ENCODE peak calls at places on chromosomes 6 and 20, in nine cellular contexts. M is RWPE1, H is BJ, P is astrocyte, A is A549, X is lower lobe of right lung, D is heart right ventricle, I is lower leg skin, B is psoas muscle. J is an unnamed sample.
A peak's percentile ranks its signal among the peaks of the same experiment; 100 is the strongest.

GRCh38 chr6:5506149-5506548 is 244.8 kb downstream of the FARS2 start:
- DNase-seq in D (no peak), P (no peak), B (no peak), I (no peak), H (no peak), A (no peak), X (no peak), M (no peak), J (no peak)

GRCh38 chr6:106568518-106568917 is 60.8 kb downstream of the RTN4IP1 start:
- DNase-seq in X (no peak), D (no peak), A (no peak), P (no peak), M (no peak), H (no peak), I (no peak), B (no peak), J (no peak)

GRCh38 chr20:63036266-63036665 is 29.5 kb upstream of the BHLHE23 start:
- DNase-seq in B (peak; percentile 26), I (no peak), M (no peak), X (peak; percentile 31), H (no peak), A (no peak), D (peak; percentile 6), P (no peak), J (no peak)

GRCh38 chr20:43938932-43939761 is 24.5 kb downstream of the TOX2 start:
- DNase-seq in H (peak; percentile 99), I (no peak), D (no peak), P (peak; percentile 100), X (peak; percentile 76), A (peak; percentile 54), B (peak; percentile 63), M (peak; percentile 98), J (peak; percentile 100)

GRCh38 chr6:55953384-55953783 is 78.0 kb upstream of the BMP5 start:
- DNase-seq in D (no peak), X (no peak), B (no peak), A (peak; percentile 10), I (no peak), H (peak; percentile 30), P (peak; percentile 25), M (peak; percentile 14), J (peak; percentile 78)

GRCh38 chr20:53899351-53900167 is 170.8 kb downstream of the BCAS1 start:
- DNase-seq in D (no peak), A (peak; percentile 60), X (no peak), B (no peak), I (peak; percentile 65), M (peak; percentile 92), H (no peak), P (peak; percentile 91), J (peak; percentile 58)

GRCh38 chr6:89239338-89239737 is 22.2 kb upstream of the GABRR1 start:
- DNase-seq in D (no peak), H (no peak), A (no peak), B (no peak), P (no peak), I (no peak), M (no peak), X (no peak), J (no peak)

GRCh38 chr20:47454298-47455132 is 47.2 kb upstream of the NCOA3 start:
- DNase-seq in B (no peak), P (no peak), M (no peak), H (no peak), D (no peak), A (no peak), X (no peak), I (no peak), J (peak; percentile 31)

GRCh38 chr6:134296762-134297161 is 21.1 kb downstream of the SGK1 start:
- DNase-seq in D (no peak), X (no peak), A (no peak), M (no peak), I (no peak), H (no peak), B (no peak), P (no peak), J (no peak)

GRCh38 chr20:34320861-34321260 is 17.7 kb upstream of the AHCY start:
- DNase-seq in P (no peak), M (no peak), D (no peak), H (no peak), I (no peak), X (no peak), B (no peak), A (no peak), J (no peak)

GRCh38 chr20:59184880-59185447 is 21.3 kb downstream of the ZNF831 start:
- DNase-seq in D (no peak), I (no peak), B (no peak), H (no peak), M (peak; percentile 55), A (no peak), P (no peak), X (no peak), J (no peak)

GRCh38 chr20:46739441-46740213 is 30.2 kb downstream of the SLC2A10 start:
- DNase-seq in M (peak; percentile 69), B (no peak), A (no peak), X (no peak), H (no peak), P (no peak), D (no peak), I (no peak), J (no peak)

GRCh38 chr6:498795-499231 is 107.3 kb downstream of the IRF4 start:
- DNase-seq in X (no peak), B (no peak), H (no peak), I (no peak), M (no peak), A (no peak), D (no peak), P (peak; percentile 10), J (no peak)

GRCh38 chr6:3913077-3913957 is 64.1 kb downstream of the FAM50B start:
- DNase-seq in A (peak; percentile 79), I (peak; percentile 86), D (no peak), B (no peak), P (peak; percentile 99), M (peak; percentile 95), X (no peak), H (peak; percentile 98), J (peak; percentile 99)

GRCh38 chr6:25035451-25036435 is 100.0 kb upstream of the RIPOR2 start:
- DNase-seq in H (no peak), X (no peak), B (no peak), I (no peak), A (no peak), D (no peak), M (no peak), P (peak; percentile 9), J (no peak)

GRCh38 chr20:8344106-8344505 is 212.0 kb downstream of the PLCB1 start:
- DNase-seq in A (no peak), X (no peak), H (no peak), P (no peak), B (no peak), D (no peak), I (no peak), M (no peak), J (no peak)

GRCh38 chr6:107690864-107691661 is 133.1 kb downstream of the SCML4 start:
- DNase-seq in H (no peak), I (peak; percentile 66), A (no peak), M (no peak), D (no peak), B (no peak), P (peak; percentile 75), X (no peak), J (peak; percentile 82)

GRCh38 chr6:107695061-107695715 is 128.9 kb downstream of the SCML4 start:
- DNase-seq in P (no peak), X (no peak), H (no peak), M (no peak), A (no peak), I (peak; percentile 9), D (no peak), B (no peak), J (peak; percentile 40)

GRCh38 chr6:107689881-107690545 is 134.1 kb downstream of the SCML4 start:
- DNase-seq in A (no peak), H (no peak), X (no peak), P (no peak), M (no peak), D (no peak), I (peak; percentile 79), B (no peak), J (no peak)

GRCh38 chr6:107690546-107690863 is 133.6 kb downstream of the SCML4 start:
- DNase-seq in B (no peak), H (no peak), X (no peak), D (no peak), P (no peak), I (peak; percentile 7), A (no peak), M (no peak), J (no peak)

GRCh38 chr6:107692351-107692750 is 131.8 kb downstream of the SCML4 start:
- DNase-seq in M (no peak), H (no peak), D (no peak), X (no peak), I (peak; percentile 14), B (no peak), A (no peak), P (peak; percentile 42), J (peak; percentile 81)
- TF ChIP-seq CTCF in M (no peak), H (no peak), D (no peak), X (no peak), I (no peak), B (no peak), A (no peak), P (no peak), J (no peak)

DNA sequence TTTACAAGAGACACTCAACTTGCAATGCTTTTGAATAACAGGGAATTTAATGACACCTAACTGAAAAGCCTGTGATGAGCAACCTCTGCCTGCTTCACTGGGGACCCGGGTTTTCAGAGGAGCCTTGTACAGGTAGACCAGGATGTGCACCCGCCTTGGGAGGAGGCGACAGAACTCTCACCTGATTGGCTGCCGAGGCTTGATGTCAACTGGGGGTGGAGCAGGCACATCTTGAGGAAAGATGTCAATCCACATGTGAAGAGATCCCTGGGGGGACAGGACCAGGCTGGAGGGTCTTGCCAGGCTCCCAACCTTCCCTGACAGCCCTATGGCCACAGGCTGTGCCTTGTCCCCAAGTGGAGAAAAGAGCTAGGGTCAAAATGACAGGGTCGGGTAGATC is 19.8 kb downstream of the ERGIC3 start:
- DNase-seq in B (peak; percentile 35), A (no peak), M (peak; percentile 65), H (no peak), P (no peak), I (no peak), D (no peak), X (no peak), J (no peak)
- TF ChIP-seq CTCF in B (no peak), A (peak; percentile 3), M (no peak), H (no peak), P (no peak), I (no peak), D (no peak), X (no peak), J (no peak)

DNA sequence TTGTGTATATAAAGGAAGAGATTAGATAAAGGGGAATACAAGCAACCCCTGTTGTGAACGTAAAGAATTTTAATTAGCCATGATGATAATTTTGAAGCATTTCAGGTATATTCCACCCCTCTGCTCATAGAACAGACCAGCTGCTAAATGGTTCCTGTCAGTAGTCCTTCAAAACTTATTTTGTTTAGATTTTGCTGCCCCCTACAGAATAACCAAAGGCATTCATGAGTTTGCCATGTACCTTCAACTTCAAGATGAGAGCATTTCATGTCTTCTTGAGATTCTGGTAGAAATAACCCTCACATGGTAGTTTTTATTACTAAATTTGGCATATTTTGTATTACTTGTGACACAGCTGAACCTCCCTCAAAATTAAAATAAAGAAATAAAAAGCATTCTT is 1586.7 kb downstream of the HACE1 start:
- DNase-seq in B (no peak), D (no peak), I (no peak), H (no peak), A (no peak), M (no peak), P (no peak), X (no peak), J (peak; percentile 1)
- TF ChIP-seq CTCF in B (peak; percentile 22), D (peak; percentile 28), I (no peak), H (no peak), A (no peak), M (no peak), P (peak; percentile 27), X (no peak), J (peak; percentile 15)

GRCh38 chr6:137258170-137258569 is 39.0 kb upstream of the IFNGR1 start:
- DNase-seq in H (no peak), D (no peak), B (no peak), X (peak; percentile 63), P (no peak), M (no peak), A (no peak), I (no peak), J (peak; percentile 45)
- TF ChIP-seq CTCF in H (no peak), D (no peak), B (no peak), X (no peak), P (no peak), M (no peak), A (no peak), I (no peak), J (no peak)